ENCODE peak calls at places on chromosomes 13 and 19, in four cellular contexts. Z is H1, J is GM12878, M is K562. L is an unnamed sample.

GRCh38 chr19:17565611-17566010 is 10.2 kb downstream of the COLGALT1 start:
- DNase-seq in Z (no peak), J (no peak), M (no peak), L (peak; percentile 13)

GRCh38 chr13:91401916-91402315 is 3.5 kb downstream of the GPC5 start:
- DNase-seq in Z (no peak), J (no peak), M (no peak), L (no peak)

GRCh38 chr19:53132231-53132991 is at the start of gene ZNF415:
- DNase-seq in Z (peak; percentile 38), J (no peak), M (no peak), L (peak; percentile 67)

GRCh38 chr19:51799311-51799997 is 4.5 kb downstream of the FPR3 start:
- DNase-seq in Z (no peak), J (no peak), M (peak; percentile 88), L (peak; percentile 94)

GRCh38 chr13:97113231-97114001 is 108.7 kb upstream of the MBNL2 start:
- DNase-seq in Z (no peak), J (no peak), M (no peak), L (no peak)

GRCh38 chr19:54489341-54489740 is 13.3 kb upstream of the LAIR2 start:
- DNase-seq in Z (no peak), J (no peak), M (no peak), L (no peak)

GRCh38 chr13:114313061-114313860 is 1.0 kb upstream of the CHAMP1 start:
- DNase-seq in Z (no peak), J (peak; percentile 63), M (peak; percentile 47), L (peak; percentile 51)

GRCh38 chr13:28204690-28205443 is 66.5 kb downstream of the PAN3 start:
- DNase-seq in Z (no peak), J (peak; percentile 13), M (no peak), L (no peak)

GRCh38 chr13:98482476-98483444 is 94.1 kb downstream of the STK24 start:
- DNase-seq in Z (no peak), J (no peak), M (no peak), L (peak; percentile 74)

GRCh38 chr13:43797869-43798268 is 11.1 kb upstream of the ENOX1 start:
- DNase-seq in Z (no peak), J (no peak), M (no peak), L (peak; percentile 11)

GRCh38 chr19:54418930-54419800 is 3.9 kb downstream of the TTYH1 start:
- DNase-seq in Z (no peak), J (no peak), M (no peak), L (no peak)

GRCh38 chr13:21399741-21400140 is 59.4 kb downstream of the ZDHHC20 start:
- DNase-seq in Z (no peak), J (no peak), M (no peak), L (peak; percentile 18)

GRCh38 chr19:10895920-10896319 is 24.6 kb downstream of the CARM1 start:
- DNase-seq in Z (no peak), J (no peak), M (no peak), L (no peak)

GRCh38 chr19:35223084-35223790 is 5.3 kb downstream of the FAM187B start:
- DNase-seq in Z (no peak), J (no peak), M (peak; percentile 68), L (no peak)

GRCh38 chr19:49499030-49499670 is 2.9 kb downstream of the RPS11 start:
- DNase-seq in Z (no peak), J (no peak), M (no peak), L (no peak)

GRCh38 chr13:101475536-101475935 is 23.1 kb downstream of the ITGBL1 start:
- DNase-seq in Z (no peak), J (no peak), M (no peak), L (no peak)

GRCh38 chr13:101473458-101473857 is 21.0 kb downstream of the ITGBL1 start:
- DNase-seq in Z (no peak), J (no peak), M (no peak), L (peak; percentile 91)

GRCh38 chr13:101474419-101474957 is 22.0 kb downstream of the ITGBL1 start:
- DNase-seq in Z (no peak), J (no peak), M (no peak), L (peak; percentile 91)
- TF ChIP-seq CHD1 in Z (no peak), J (no peak), M (no peak), L (no peak)

GRCh38 chr13:41562083-41562482 is 104.7 kb downstream of the RGCC start:
- DNase-seq in Z (no peak), J (no peak), M (no peak), L (peak; percentile 92)
- H3K27ac ChIP-seq in Z (no peak overlapping the region), J (no peak overlapping the region), M (no peak overlapping the region), L (no peak overlapping the region)

GRCh38 chr13:109451726-109452125 is 334.7 kb downstream of the IRS2 start:
- DNase-seq in Z (no peak), J (no peak), M (no peak), L (no peak)
- TF ChIP-seq CHD1 in Z (no peak), J (no peak), M (no peak), L (no peak)

GRCh38 chr19:12733369-12733896 is 1.1 kb downstream of the TRIR start:
- DNase-seq in Z (no peak), J (no peak), M (peak; percentile 81), L (peak; percentile 45)
- H3K27ac ChIP-seq in Z (peak overlapping the region; percentile 88), J (peak overlapping the region; percentile 95), M (peak overlapping the region; percentile 97), L (peak overlapping the region; percentile 98)

GRCh38 chr19:13762635-13763235 is 1.6 kb upstream of the MRI1 start:
- DNase-seq in Z (no peak), J (no peak), M (no peak), L (no peak)

GRCh38 chr19:13765395-13766094 is 1.2 kb downstream of the MRI1 start:
- DNase-seq in Z (no peak), J (no peak), M (peak; percentile 26), L (no peak)

GRCh38 chr19:13763300-13763699 is 1.0 kb upstream of the MRI1 start:
- DNase-seq in Z (no peak), J (no peak), M (no peak), L (no peak)

GRCh38 chr19:13764821-13765394 is 586 bp downstream of the MRI1 start:
- DNase-seq in Z (no peak), J (no peak), M (peak; percentile 41), L (no peak)

GRCh38 chr19:13764101-13764807 is at the start of gene MRI1:
- DNase-seq in Z (no peak), J (no peak), M (peak; percentile 88), L (peak; percentile 60)
- TF ChIP-seq CHD1 in Z (no peak), J (no peak), M (no peak), L (no peak)

GRCh38 chr13:110991991-110992508 is 77.2 kb upstream of the ANKRD10 start:
- DNase-seq in Z (no peak), J (no peak), M (no peak), L (no peak)
- H3K27ac ChIP-seq in Z (no peak overlapping the region), J (no peak overlapping the region), M (no peak overlapping the region), L (no peak overlapping the region)

DNA sequence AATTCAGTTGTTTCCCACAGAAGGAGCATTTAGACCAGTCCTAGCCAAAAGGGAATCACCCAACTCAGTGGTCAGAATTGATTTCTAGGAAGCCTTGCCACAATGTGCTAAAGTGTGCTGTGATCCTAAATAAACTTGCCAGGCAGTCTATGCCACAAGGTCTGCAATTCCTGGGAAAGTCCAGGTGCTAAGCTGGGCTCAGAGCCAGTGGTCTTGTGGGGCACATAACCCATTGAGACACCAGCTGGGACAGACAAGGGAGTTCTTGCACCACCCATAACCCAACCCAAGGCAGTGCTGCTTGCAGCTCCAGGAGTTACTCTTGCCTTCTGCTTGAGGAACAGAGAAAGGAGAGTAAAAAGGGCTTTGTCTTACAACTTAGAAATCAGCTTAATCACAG is 489.5 kb upstream of the SPRY2 start:
- DNase-seq in Z (no peak), J (no peak), M (no peak), L (no peak)
- TF ChIP-seq CHD1 in Z (no peak), J (no peak), M (no peak), L (no peak)

DNA sequence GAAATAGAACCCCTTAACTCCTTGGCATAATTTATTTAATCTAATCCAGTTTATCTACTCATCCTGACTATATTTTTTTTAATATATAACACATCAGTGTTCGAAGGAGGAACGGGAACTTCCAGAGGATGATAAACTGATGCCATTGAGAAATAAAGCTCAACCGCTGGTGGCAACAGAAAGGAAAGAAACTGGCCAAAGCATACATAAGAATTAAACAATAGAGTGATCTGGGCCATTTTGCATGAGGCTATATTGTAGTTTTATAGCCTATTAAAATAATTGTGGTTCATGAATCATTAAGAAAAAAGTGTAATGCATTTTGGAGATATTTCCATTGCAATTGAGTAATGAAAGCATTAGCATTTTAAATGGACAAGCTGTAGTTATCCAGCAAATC is 94.2 kb downstream of the FRY start:
- DNase-seq in Z (no peak), J (no peak), M (no peak), L (no peak)
- H3K27ac ChIP-seq in Z (no peak overlapping the region), J (no peak overlapping the region), M (no peak overlapping the region), L (no peak overlapping the region)

GRCh38 chr19:13966684-13967128 is 14.4 kb downstream of the DCAF15 start:
- DNase-seq in Z (no peak), J (no peak), M (no peak), L (no peak)

GRCh38 chr19:13968999-13969398 is 16.7 kb downstream of the DCAF15 start:
- DNase-seq in Z (no peak), J (no peak), M (no peak), L (no peak)

GRCh38 chr19:13968383-13968935 is 16.1 kb downstream of the DCAF15 start:
- DNase-seq in Z (no peak), J (no peak), M (no peak), L (no peak)

GRCh38 chr19:13972368-13973155 is 20.3 kb downstream of the DCAF15 start:
- DNase-seq in Z (no peak), J (no peak), M (no peak), L (no peak)

DNA sequence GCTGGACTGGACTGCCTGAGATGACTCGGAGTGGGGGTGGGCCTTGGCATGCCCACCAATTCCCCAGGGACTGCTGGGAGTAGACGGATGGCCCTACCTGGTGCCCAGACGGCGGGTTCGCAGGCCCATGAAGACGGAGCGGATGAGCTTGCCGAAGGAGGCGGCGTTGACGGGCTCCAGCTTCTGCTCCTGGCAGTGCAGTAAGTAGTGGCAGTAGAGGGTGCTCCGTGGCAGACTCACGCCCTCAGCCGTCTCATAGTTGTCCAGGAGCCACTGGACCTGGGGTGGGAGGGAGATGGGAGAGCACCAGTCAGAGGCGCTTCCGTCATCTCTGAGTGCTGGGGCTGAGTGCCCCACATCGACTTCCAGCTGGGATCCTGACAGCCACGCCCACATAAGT is 17.6 kb downstream of the DCAF15 start:
- DNase-seq in Z (no peak), J (no peak), M (no peak), L (no peak)
- TF ChIP-seq CHD1 in Z (no peak), J (no peak), M (no peak), L (no peak)

DNA sequence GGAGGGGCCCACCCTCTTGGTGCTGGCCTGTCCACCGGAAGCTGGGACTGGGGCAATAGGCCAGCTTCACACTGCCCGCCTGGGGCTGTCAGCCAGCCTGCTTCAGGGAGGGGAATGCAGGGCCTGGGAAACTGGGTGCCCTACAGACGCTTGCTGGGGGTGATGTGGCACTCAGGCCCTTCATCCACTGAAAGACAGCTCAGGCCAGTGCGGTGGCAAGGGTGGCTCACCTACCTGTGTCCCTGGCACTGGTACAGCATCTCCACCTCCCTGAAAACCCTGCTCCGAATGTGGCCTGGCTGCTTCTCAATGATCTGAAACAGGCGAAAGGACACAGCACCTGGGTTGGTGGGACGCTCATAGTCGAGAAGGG is 7.8 kb downstream of the MKNK2 start:
- DNase-seq in Z (no peak), J (no peak), M (no peak), L (no peak)
- H3K27ac ChIP-seq in Z (peak overlapping the region; percentile 94), J (peak overlapping the region; percentile 89), M (no peak overlapping the region), L (no peak overlapping the region)